ENCODE peak calls at places on chromosome 13, in ten cellular contexts. O is iPS DF 6.9, A is heart right ventricle, N is pancreas, H is MM.1S, M is Peyer's patch, W is H9, G is endodermal cell, B is tibial nerve, K is hepatocyte. P is an unnamed sample. For H3K4me1, the result is how much of the 10 kb centered on the place peaks cover.

GRCh38 chr13:111076156-111077013 is 38.7 kb upstream of the ARHGEF7 start:
- DNase-seq in O (no peak), A (no peak), N (no peak), H (no peak), M (no peak), W (no peak), G (no peak), B (no peak), K (no peak), P (no peak)

GRCh38 chr13:58343081-58343480 is 711.5 kb downstream of the PCDH17 start:
- DNase-seq in O (no peak), A (no peak), N (no peak), H (no peak), M (no peak), W (no peak), G (no peak), B (no peak), K (no peak), P (no peak)

GRCh38 chr13:102220681-102221228 is 181.1 kb downstream of the FGF14 start:
- DNase-seq in O (no peak), A (no peak), N (no peak), H (no peak), M (no peak), W (no peak), G (no peak), B (no peak), K (peak), P (no peak)

GRCh38 chr13:109729031-109729870 is 57.1 kb downstream of the IRS2 start:
- DNase-seq in O (no peak), A (no peak), N (no peak), H (no peak), M (no peak), W (no peak), G (peak), B (no peak), K (no peak), P (no peak)

GRCh38 chr13:30615851-30616311 is 1.8 kb upstream of the USPL1 start:
- DNase-seq in O (no peak), A (no peak), N (no peak), H (peak), M (no peak), W (no peak), G (no peak), B (peak), K (peak), P (no peak)

GRCh38 chr13:92510416-92510815 is 716.2 kb upstream of the GPC6 start:
- DNase-seq in O (no peak), A (no peak), N (no peak), H (no peak), M (no peak), W (no peak), G (no peak), B (no peak), K (no peak), P (no peak)

GRCh38 chr13:94020833-94021232 is 458.6 kb downstream of the DCT start:
- DNase-seq in O (no peak), A (no peak), N (no peak), H (no peak), M (no peak), W (no peak), G (no peak), B (no peak), K (no peak), P (no peak)

GRCh38 chr13:43816401-43816889 is 29.7 kb upstream of the ENOX1 start:
- DNase-seq in O (no peak), A (no peak), N (no peak), H (no peak), M (no peak), W (no peak), G (no peak), B (no peak), K (no peak), P (no peak)

GRCh38 chr13:60182907-60183306 is 19.2 kb upstream of the DIAPH3 start:
- DNase-seq in O (no peak), A (no peak), N (no peak), H (no peak), M (no peak), W (no peak), G (no peak), B (no peak), K (no peak), P (no peak)

GRCh38 chr13:42395066-42395821 is 123.3 kb downstream of the AKAP11 start:
- DNase-seq in O (no peak), A (no peak), N (no peak), H (no peak), M (no peak), W (no peak), G (no peak), B (no peak), K (no peak), P (no peak)

GRCh38 chr13:112733112-112733511 is 43.3 kb downstream of the ATP11A start:
- DNase-seq in O (peak), A (no peak), N (no peak), H (no peak), M (no peak), W (peak), G (peak), B (no peak), K (no peak), P (no peak)

GRCh38 chr13:88248393-88248792 is 577.2 kb downstream of the SLITRK5 start:
- DNase-seq in O (no peak), A (no peak), N (no peak), H (no peak), M (no peak), W (no peak), G (peak), B (no peak), K (no peak), P (no peak)

GRCh38 chr13:55001881-55002280 is 1973.3 kb downstream of the OLFM4 start:
- DNase-seq in O (no peak), A (no peak), N (no peak), H (no peak), M (no peak), W (no peak), G (no peak), B (no peak), K (no peak), P (no peak)

GRCh38 chr13:33757713-33758112 is 60.2 kb upstream of the RFC3 start:
- DNase-seq in O (no peak), A (no peak), N (no peak), H (no peak), M (no peak), W (no peak), G (no peak), B (no peak), K (no peak), P (no peak)

GRCh38 chr13:81153478-81153877 is 812.6 kb upstream of the SPRY2 start:
- DNase-seq in O (no peak), A (no peak), N (no peak), H (no peak), M (no peak), W (no peak), G (no peak), B (no peak), K (no peak), P (no peak)

GRCh38 chr13:111630411-111630810 is 310.0 kb downstream of the TEX29 start:
- DNase-seq in O (peak), A (no peak), N (no peak), H (no peak), M (no peak), W (peak), G (peak), B (no peak), K (no peak), P (no peak)

GRCh38 chr13:112968380-112968909 is 569 bp upstream of the MCF2L start:
- DNase-seq in O (no peak), A (no peak), N (peak), H (no peak), M (peak), W (no peak), G (peak), B (no peak), K (peak), P (no peak)

GRCh38 chr13:49936943-49937273 is 768 bp upstream of the SPRYD7 start:
- DNase-seq in O (no peak), A (no peak), N (no peak), H (no peak), M (no peak), W (peak), G (peak), B (no peak), K (no peak), P (no peak)

GRCh38 chr13:98506343-98507059 is 70.4 kb downstream of the STK24 start:
- DNase-seq in O (no peak), A (no peak), N (no peak), H (no peak), M (no peak), W (no peak), G (no peak), B (no peak), K (no peak), P (no peak)

GRCh38 chr13:87524775-87525174 is 146.4 kb upstream of the SLITRK5 start:
- DNase-seq in O (no peak), A (no peak), N (no peak), H (no peak), M (no peak), W (no peak), G (no peak), B (no peak), K (no peak), P (no peak)

GRCh38 chr13:113981201-113981605 is 7.3 kb upstream of the C13orf46 start:
- DNase-seq in O (no peak), A (no peak), N (peak), H (no peak), M (peak), W (no peak), G (no peak), B (peak), K (no peak), P (no peak)

GRCh38 chr13:40187836-40188591 is 478.4 kb downstream of the FOXO1 start:
- DNase-seq in O (no peak), A (no peak), N (no peak), H (no peak), M (peak), W (peak), G (peak), B (no peak), K (no peak), P (no peak)

GRCh38 chr13:36795463-36795862 is 23.6 kb upstream of the RFXAP start:
- DNase-seq in O (peak), A (no peak), N (no peak), H (no peak), M (no peak), W (peak), G (peak), B (no peak), K (no peak), P (no peak)

GRCh38 chr13:80100636-80101035 is 240.3 kb downstream of the SPRY2 start:
- DNase-seq in O (no peak), A (no peak), N (no peak), H (no peak), M (no peak), W (no peak), G (no peak), B (no peak), K (no peak), P (no peak)

GRCh38 chr13:73284475-73284874 is 225.7 kb downstream of the KLF5 start:
- DNase-seq in O (no peak), A (no peak), N (no peak), H (no peak), M (no peak), W (no peak), G (no peak), B (no peak), K (no peak), P (no peak)

GRCh38 chr13:73290844-73291243 is 232.0 kb downstream of the KLF5 start:
- DNase-seq in O (no peak), A (no peak), N (no peak), H (no peak), M (no peak), W (no peak), G (no peak), B (no peak), K (no peak), P (no peak)

GRCh38 chr13:73287871-73288270 is 229.1 kb downstream of the KLF5 start:
- DNase-seq in O (no peak), A (no peak), N (no peak), H (no peak), M (no peak), W (no peak), G (no peak), B (no peak), K (no peak), P (no peak)

GRCh38 chr13:73288596-73288995 is 229.8 kb downstream of the KLF5 start:
- DNase-seq in O (no peak), A (no peak), N (no peak), H (no peak), M (no peak), W (no peak), G (no peak), B (no peak), K (no peak), P (no peak)

DNA sequence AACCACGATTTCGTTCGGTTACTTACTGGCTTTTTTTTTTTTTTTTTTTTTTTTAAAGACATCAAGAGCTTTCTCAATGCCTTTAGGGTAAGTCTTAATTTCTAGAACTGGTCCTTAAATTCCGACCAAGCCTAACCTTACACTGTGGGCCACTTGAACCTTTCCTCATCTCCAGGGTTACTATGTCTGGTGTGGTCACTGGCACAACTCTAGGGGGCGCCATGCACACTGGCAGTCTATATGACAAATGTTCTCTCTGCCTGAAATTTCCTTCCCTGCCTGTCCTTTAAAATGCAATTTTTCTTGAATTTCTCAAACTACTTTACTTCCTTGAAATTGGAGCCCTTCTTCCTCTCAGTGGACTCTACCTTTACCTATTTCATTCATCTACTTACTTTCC is 227.4 kb downstream of the KLF5 start:
- DNase-seq in O (no peak), A (no peak), N (no peak), H (no peak), M (no peak), W (no peak), G (no peak), B (no peak), K (no peak), P (no peak)
- H3K27ac ChIP-seq in O (no peak), A (no peak), N (no peak), H (no peak), M (no peak), W (no peak), G (no peak), B (no peak), K (no peak), P (no peak)

GRCh38 chr13:46606915-46607413 is 54.0 kb downstream of the LRCH1 start:
- DNase-seq in O (no peak), A (no peak), N (no peak), H (no peak), M (no peak), W (no peak), G (no peak), B (no peak), K (no peak), P (no peak)

GRCh38 chr13:46605824-46606554 is 53.0 kb downstream of the LRCH1 start:
- DNase-seq in O (no peak), A (no peak), N (no peak), H (no peak), M (no peak), W (no peak), G (no peak), B (no peak), K (no peak), P (no peak)

GRCh38 chr13:46603165-46603603 is 50.2 kb downstream of the LRCH1 start:
- DNase-seq in O (no peak), A (no peak), N (no peak), H (no peak), M (no peak), W (no peak), G (no peak), B (no peak), K (no peak), P (no peak)

GRCh38 chr13:46604226-46604968 is 51.4 kb downstream of the LRCH1 start:
- DNase-seq in O (no peak), A (no peak), N (no peak), H (no peak), M (no peak), W (no peak), G (no peak), B (no peak), K (no peak), P (no peak)

DNA sequence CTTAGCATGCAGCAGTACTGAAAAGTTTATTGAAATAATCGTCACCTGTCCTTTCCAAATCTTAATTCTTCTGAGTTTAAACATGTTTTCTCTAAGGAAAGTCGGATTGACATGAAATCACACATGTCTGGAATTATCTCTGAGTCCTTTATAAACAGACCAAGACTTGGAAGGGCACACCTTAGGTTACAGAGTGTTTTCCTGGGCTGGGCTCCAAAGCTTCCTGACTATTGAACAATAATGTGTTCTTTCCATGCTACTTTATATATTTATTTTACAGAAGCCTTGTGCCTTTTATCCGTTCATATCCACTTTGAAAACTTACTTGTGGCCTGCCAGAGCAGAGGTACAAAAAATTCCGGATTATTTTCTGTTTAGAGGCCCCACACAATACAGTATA is 52.1 kb downstream of the LRCH1 start:
- DNase-seq in O (no peak), A (peak), N (no peak), H (no peak), M (no peak), W (no peak), G (no peak), B (no peak), K (no peak), P (no peak)
- H3K4me1 ChIP-seq in O (under half), A (half or more), N (under half), H (under half), M (under half), W (under half), G (under half), B (half or more), K (half or more), P (under half)

DNA sequence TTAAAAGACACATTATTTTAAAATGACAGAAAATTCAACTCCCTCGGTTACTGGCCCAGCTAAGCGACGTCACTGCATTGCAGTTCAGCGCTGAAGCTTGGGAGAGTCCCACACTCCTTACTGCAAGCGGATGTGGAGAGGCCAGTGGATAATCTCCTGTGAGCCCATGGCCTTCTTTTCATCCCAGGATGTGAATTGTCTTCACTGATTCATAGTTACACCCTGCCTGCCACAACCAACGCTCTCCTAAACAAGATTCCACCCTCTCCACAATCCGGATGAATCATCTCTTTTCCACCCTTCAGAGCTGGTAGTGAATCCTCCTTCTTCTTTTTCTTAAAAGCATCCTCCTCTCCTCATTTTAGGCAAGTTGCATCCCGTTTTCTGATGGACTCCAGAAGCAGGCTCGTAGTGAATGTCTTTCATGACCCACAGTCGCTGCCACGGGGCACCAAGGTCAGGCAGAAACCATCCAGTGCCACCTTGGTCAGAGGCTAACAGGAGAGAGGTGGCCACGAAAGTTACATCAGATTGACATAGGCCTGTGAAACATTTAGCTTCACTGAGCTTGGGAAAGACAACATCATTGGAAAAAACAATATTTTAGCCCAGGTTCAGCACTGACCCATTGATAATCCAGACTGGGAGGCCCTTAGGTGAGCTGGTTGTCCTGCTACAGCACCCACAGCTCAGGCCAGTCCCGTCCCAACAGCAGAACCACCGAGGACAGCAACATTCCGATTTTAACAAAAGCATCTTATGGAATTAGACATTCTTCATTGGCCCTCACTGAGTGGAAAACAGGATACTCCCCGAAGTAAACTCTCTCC is 2.0 kb downstream of the GJB2 start:
- DNase-seq in O (no peak), A (no peak), N (no peak), H (no peak), M (no peak), W (no peak), G (no peak), B (no peak), K (no peak), P (no peak)
- H3K27ac ChIP-seq in O (no peak), A (no peak), N (no peak), H (no peak), M (no peak), W (no peak), G (no peak), B (no peak), K (no peak), P (no peak)

GRCh38 chr13:75368167-75368566 is 113.8 kb downstream of the TBC1D4 start:
- DNase-seq in O (no peak), A (peak), N (no peak), H (no peak), M (no peak), W (no peak), G (no peak), B (peak), K (peak), P (no peak)
- H3K4me1 ChIP-seq in O (under half), A (half or more), N (under half), H (under half), M (under half), W (under half), G (under half), B (under half), K (under half), P (under half)

DNA sequence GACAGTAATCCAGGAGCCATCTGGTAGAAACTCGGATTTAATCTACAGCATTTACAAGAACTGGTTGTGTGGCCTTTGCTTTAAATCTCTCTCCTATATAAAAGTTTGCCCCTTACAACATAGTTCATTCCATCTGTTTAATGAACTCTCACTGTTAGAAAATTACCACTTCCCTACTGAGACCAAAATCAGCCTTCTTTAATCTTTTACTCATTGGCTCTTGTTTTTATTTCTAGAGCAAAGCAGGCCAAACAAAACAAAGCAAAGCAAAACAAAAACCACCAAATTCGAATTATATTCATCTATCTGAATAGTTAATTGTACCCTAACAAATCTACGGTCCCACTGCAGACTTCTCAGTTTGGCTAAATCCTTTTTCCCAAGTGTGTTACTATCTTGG is 127.0 kb downstream of the UGGT2 start:
- DNase-seq in O (no peak), A (no peak), N (no peak), H (no peak), M (no peak), W (no peak), G (no peak), B (no peak), K (no peak), P (no peak)
- H3K27ac ChIP-seq in O (no peak), A (no peak), N (no peak), H (no peak), M (no peak), W (no peak), G (no peak), B (no peak), K (no peak), P (no peak)